ENCODE peak calls at places on chromosome 22, in four cellular contexts. Z, O, M and E are unnamed samples.

GRCh38 chr22:47259049-47259448 is 496.6 kb downstream of the TBC1D22A start:
- DNase-seq in Z (no peak), O (no peak), M (no peak), E (no peak)

GRCh38 chr22:35310556-35311550 is 11.2 kb downstream of the TOM1 start:
- DNase-seq in Z (no peak), O (no peak), M (no peak), E (no peak)

GRCh38 chr22:46783721-46784120 is 21.3 kb downstream of the TBC1D22A start:
- DNase-seq in Z (no peak), O (no peak), M (no peak), E (no peak)

GRCh38 chr22:27135582-27135981 is 478.2 kb downstream of the MIAT start:
- DNase-seq in Z (no peak), O (no peak), M (no peak), E (no peak)

GRCh38 chr22:27224485-27225364 is 567.3 kb downstream of the MIAT start:
- DNase-seq in Z (no peak), O (no peak), M (no peak), E (no peak)

GRCh38 chr22:38953577-38954413 is 3.6 kb upstream of the APOBEC3A start:
- DNase-seq in Z (peak; percentile 85), O (peak; percentile 18), M (no peak), E (no peak)

GRCh38 chr22:40326905-40327735 is 19.2 kb upstream of the ADSL start:
- DNase-seq in Z (no peak), O (no peak), M (no peak), E (no peak)

GRCh38 chr22:39225591-39225990 is 19.2 kb downstream of the PDGFB start:
- DNase-seq in Z (no peak), O (no peak), M (no peak), E (no peak)

GRCh38 chr22:40966683-40967082 is 15.5 kb downstream of the RBX1 start:
- DNase-seq in Z (no peak), O (no peak), M (no peak), E (no peak)

GRCh38 chr22:31637938-31638618 is 23.9 kb downstream of the PISD start:
- DNase-seq in Z (no peak), O (no peak), M (no peak), E (no peak)

GRCh38 chr22:41833369-41834004 is 582 bp downstream of the SREBF2 start:
- DNase-seq in Z (no peak), O (peak; percentile 72), M (no peak), E (no peak)

GRCh38 chr22:45572444-45572843 is 69.8 kb downstream of the FBLN1 start:
- DNase-seq in Z (no peak), O (no peak), M (no peak), E (no peak)

GRCh38 chr22:46865642-46866041 is 103.2 kb downstream of the TBC1D22A start:
- DNase-seq in Z (no peak), O (no peak), M (no peak), E (no peak)

GRCh38 chr22:45880091-45880651 is 96.8 kb downstream of the WNT7B start:
- DNase-seq in Z (no peak), O (no peak), M (no peak), E (no peak)

GRCh38 chr22:27576413-27576812 is 225.1 kb downstream of the MN1 start:
- DNase-seq in Z (no peak), O (no peak), M (no peak), E (no peak)

GRCh38 chr22:32444068-32444467 is 20.2 kb downstream of the BPIFC start:
- DNase-seq in Z (no peak), O (peak; percentile 16), M (no peak), E (peak; percentile 34)

GRCh38 chr22:41725510-41726110 is 26.3 kb downstream of the MEI1 start:
- DNase-seq in Z (no peak), O (peak; percentile 52), M (no peak), E (no peak)

GRCh38 chr22:19042285-19043110 is 79.7 kb downstream of the DGCR2 start:
- DNase-seq in Z (no peak), O (no peak), M (no peak), E (no peak)

GRCh38 chr22:41181349-41182241 is 23.5 kb upstream of the L3MBTL2 start:
- DNase-seq in Z (no peak), O (no peak), M (no peak), E (no peak)

GRCh38 chr22:41286639-41287091 is 678 bp upstream of the RANGAP1 start:
- DNase-seq in Z (peak; percentile 39), O (no peak), M (no peak), E (no peak)

GRCh38 chr22:42562684-42563083 is 8.9 kb downstream of the SERHL2 start:
- DNase-seq in Z (no peak), O (peak; percentile 4), M (no peak), E (no peak)

GRCh38 chr22:30918761-30919160 is 49.8 kb downstream of the MORC2 start:
- DNase-seq in Z (no peak), O (no peak), M (no peak), E (no peak)

GRCh38 chr22:42343551-42344081 is 73.2 kb upstream of the TCF20 start:
- DNase-seq in Z (no peak), O (peak; percentile 84), M (no peak), E (no peak)

GRCh38 chr22:39574779-39575551 is 4.4 kb downstream of the CACNA1I start:
- DNase-seq in Z (no peak), O (peak; percentile 68), M (no peak), E (peak; percentile 80)

GRCh38 chr22:20573830-20574615 is 66.6 kb downstream of the MED15 start:
- DNase-seq in Z (no peak), O (no peak), M (no peak), E (no peak)

GRCh38 chr22:39598017-39598965 is 27.7 kb downstream of the CACNA1I start:
- DNase-seq in Z (no peak), O (peak; percentile 97), M (peak; percentile 57), E (peak; percentile 57)

GRCh38 chr22:46969491-46969890 is 207.0 kb downstream of the TBC1D22A start:
- DNase-seq in Z (peak; percentile 69), O (no peak), M (no peak), E (no peak)

DNA sequence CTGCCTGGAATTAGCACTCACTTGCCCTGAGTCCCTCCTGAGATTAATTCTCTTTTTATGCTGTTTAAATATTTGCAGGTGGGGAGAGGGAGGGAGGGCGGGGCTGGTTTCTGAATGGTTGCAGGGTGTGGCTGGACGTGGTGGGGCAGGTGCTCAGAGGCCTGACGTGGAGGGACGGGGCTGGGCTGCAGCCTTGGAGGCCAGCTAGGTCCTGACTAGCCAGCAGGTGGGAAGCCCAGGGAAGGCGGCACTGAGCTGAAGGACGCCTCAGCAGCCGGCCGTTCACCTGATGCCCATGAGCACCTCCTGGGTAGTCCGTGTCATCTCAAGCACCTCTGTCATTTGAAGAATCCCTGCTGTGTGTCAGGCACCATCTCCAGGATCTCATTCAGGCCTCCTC is 21.3 kb downstream of the SGSM1 start:
- DNase-seq in Z (no peak), O (no peak), M (no peak), E (no peak)
- TF ChIP-seq EGR1 in Z (no peak), O (no peak), M (no peak), E (no peak)

DNA sequence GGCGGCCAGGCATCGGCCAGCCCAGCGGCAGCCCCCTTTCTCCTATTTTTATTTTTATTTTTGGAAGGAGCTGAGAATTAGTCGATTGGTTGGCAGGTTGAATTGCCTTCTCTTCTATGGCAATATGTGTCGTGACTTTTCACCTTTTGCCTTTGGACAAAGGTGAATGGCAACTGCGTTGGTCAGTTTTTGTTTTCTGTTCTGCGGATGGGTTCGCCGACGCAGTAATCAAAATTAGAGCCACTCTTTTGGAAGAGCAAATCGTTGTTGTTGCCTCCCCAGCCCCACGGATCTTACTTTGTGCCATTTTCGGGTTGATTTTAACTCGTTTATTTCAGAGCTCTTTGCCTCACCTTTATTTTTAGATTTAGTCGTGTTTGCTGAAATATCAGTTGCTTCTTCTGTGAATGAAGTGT is 1.5 kb downstream of the CECR2 start:
- DNase-seq in Z (no peak), O (no peak), M (no peak), E (no peak)
- H2AFZ ChIP-seq in Z (no peak overlapping the region), O (no peak overlapping the region), M (no peak overlapping the region), E (no peak overlapping the region)

DNA sequence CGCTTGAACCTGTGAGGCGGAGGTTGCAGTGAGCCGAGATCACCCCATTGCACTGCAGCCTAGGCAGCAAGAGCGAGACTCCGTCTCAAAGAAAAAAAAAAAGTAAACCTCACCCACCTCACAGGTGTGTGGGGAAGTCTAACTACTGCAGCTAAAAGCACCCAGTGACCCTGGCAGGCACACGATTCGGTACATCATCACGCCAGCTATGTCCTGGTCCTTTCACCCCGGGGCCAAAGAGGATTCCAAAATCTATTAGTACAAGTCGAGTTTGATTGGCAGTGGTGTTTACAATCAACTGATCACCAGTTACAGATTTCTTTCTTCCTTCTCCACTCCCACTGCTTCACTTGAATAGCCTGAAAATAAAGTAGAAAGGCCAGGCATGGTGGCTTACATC is 6.3 kb downstream of the TST start:
- DNase-seq in Z (no peak), O (no peak), M (no peak), E (no peak)
- TF ChIP-seq MAX in Z (no peak), O (no peak), M (no peak), E (no peak)

GRCh38 chr22:33787645-33788456 is 132.4 kb downstream of the LARGE1 start:
- DNase-seq in Z (peak; percentile 47), O (no peak), M (no peak), E (no peak)

GRCh38 chr22:33789690-33790253 is 130.5 kb downstream of the LARGE1 start:
- DNase-seq in Z (peak; percentile 56), O (no peak), M (no peak), E (no peak)

GRCh38 chr22:33788927-33789326 is 131.3 kb downstream of the LARGE1 start:
- DNase-seq in Z (no peak), O (no peak), M (no peak), E (no peak)

GRCh38 chr22:33781396-33781795 is 138.9 kb downstream of the LARGE1 start:
- DNase-seq in Z (no peak), O (no peak), M (no peak), E (no peak)

GRCh38 chr22:33785283-33785991 is 134.8 kb downstream of the LARGE1 start:
- DNase-seq in Z (peak; percentile 24), O (no peak), M (no peak), E (no peak)
- TF ChIP-seq EGR1 in Z (no peak), O (no peak), M (no peak), E (no peak)

GRCh38 chr22:28893810-28894209 is 10.4 kb downstream of the ZNRF3 start:
- DNase-seq in Z (no peak), O (no peak), M (no peak), E (no peak)

GRCh38 chr22:28896611-28897010 is 13.2 kb downstream of the ZNRF3 start:
- DNase-seq in Z (no peak), O (no peak), M (no peak), E (no peak)

GRCh38 chr22:28894793-28895192 is 11.4 kb downstream of the ZNRF3 start:
- DNase-seq in Z (no peak), O (no peak), M (no peak), E (no peak)

GRCh38 chr22:28892175-28892731 is 8.9 kb downstream of the ZNRF3 start:
- DNase-seq in Z (no peak), O (no peak), M (no peak), E (no peak)

DNA sequence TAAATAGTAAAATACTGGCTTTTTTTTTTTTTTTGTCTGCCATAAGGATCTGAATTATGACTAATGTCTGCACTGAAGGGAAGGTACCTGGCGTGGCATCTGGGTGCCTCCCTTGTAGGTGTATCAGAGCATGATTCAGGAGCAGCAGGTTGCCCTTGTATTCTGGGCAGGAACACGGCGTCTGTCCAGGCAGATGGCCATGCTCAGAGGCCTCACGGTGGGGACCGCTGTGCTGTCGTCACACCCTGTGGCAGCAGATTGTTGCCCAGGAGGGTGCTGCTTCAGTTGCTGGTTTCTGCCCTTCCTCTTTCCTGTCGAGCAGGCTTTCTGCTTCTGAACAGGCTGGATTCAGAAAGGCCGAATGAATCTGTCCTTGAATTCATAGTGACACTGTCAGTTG is 10.9 kb downstream of the ZNRF3 start:
- DNase-seq in Z (no peak), O (no peak), M (no peak), E (no peak)
- H2AFZ ChIP-seq in Z (no peak overlapping the region), O (no peak overlapping the region), M (no peak overlapping the region), E (no peak overlapping the region)